ENCODE peak calls at places on chromosomes 13 and 19, in ten cellular contexts. U is heart left ventricle, M is cardiac muscle cell, V is body of pancreas, N is ovary, G is thoracic aorta, E is mucosa of descending colon, J is endothelial cell of umbilical vein, Z is Peyer's patch, Q is neural progenitor cell. P is an unnamed sample.
A peak's percentile ranks its signal among the peaks of the same experiment; 100 is the strongest.

GRCh38 chr13:48559638-48560320 is 26.9 kb upstream of the RCBTB2 start:
- DNase-seq in U (no peak), M (no peak), V (no peak), N (no peak), G (no peak), E (no peak), J (no peak), Z (no peak), Q (no peak), P (no peak)

GRCh38 chr19:6459356-6460098 is at the start of gene SLC25A23:
- DNase-seq in U (peak; percentile 67), M (peak; percentile 86), V (peak; percentile 77), N (peak; percentile 66), G (no peak), E (peak; percentile 84), J (peak; percentile 75), Z (peak; percentile 51), Q (peak; percentile 89), P (peak; percentile 40)

GRCh38 chr13:80716610-80717081 is 375.7 kb upstream of the SPRY2 start:
- DNase-seq in U (peak; percentile 64), M (peak; percentile 45), V (peak; percentile 14), N (no peak), G (no peak), E (no peak), J (peak; percentile 28), Z (no peak), Q (no peak), P (no peak)

GRCh38 chr19:3012522-3013260 is 16.4 kb downstream of the TLE2 start:
- DNase-seq in U (no peak), M (no peak), V (no peak), N (no peak), G (no peak), E (no peak), J (no peak), Z (no peak), Q (peak; percentile 23), P (no peak)

GRCh38 chr19:16143399-16144215 is at the start of gene HSH2D:
- DNase-seq in U (peak; percentile 35), M (no peak), V (peak; percentile 94), N (no peak), G (no peak), E (peak; percentile 97), J (no peak), Z (peak; percentile 98), Q (no peak), P (peak; percentile 87)

GRCh38 chr19:55650602-55651230 is 2.7 kb downstream of the CCDC106 start:
- DNase-seq in U (no peak), M (no peak), V (no peak), N (no peak), G (no peak), E (no peak), J (no peak), Z (no peak), Q (no peak), P (no peak)

GRCh38 chr13:28489536-28489935 is 5.4 kb downstream of the FLT1 start:
- DNase-seq in U (no peak), M (no peak), V (no peak), N (no peak), G (no peak), E (no peak), J (peak; percentile 55), Z (no peak), Q (no peak), P (no peak)

GRCh38 chr13:98570929-98571372 is 6.0 kb downstream of the STK24 start:
- DNase-seq in U (no peak), M (no peak), V (no peak), N (no peak), G (no peak), E (no peak), J (peak; percentile 75), Z (peak; percentile 72), Q (no peak), P (peak; percentile 65)

DNA sequence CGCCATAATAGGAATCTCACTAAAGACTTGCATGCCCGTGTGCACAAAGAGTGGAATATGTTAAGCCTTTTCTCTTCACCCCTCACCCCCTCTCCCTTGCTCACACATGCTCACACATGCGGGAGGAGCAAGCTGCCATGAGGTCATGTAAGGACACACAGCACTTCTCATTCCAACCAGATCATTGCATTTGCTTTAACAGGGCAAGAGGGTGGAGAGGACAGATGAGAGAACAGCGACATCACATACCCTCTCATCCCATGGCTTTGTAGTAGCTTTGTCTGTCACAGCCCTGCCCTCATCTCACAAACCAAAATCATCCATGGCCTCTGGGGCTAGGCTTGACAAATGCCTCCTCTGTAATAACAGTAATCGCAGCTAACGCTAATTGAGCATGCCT is 145.6 kb upstream of the FRY start:
- DNase-seq in U (peak; percentile 33), M (peak; percentile 16), V (no peak), N (no peak), G (no peak), E (no peak), J (no peak), Z (no peak), Q (peak; percentile 13), P (no peak)
- H3K4me1 ChIP-seq in U (peaks cover 85% of the 10 kb centered on the region), M (peaks cover 12% of the 10 kb centered on the region), V (no peaks in the 10 kb centered on the region), N (peaks cover 12% of the 10 kb centered on the region), G (peaks cover 56% of the 10 kb centered on the region), E (no peaks in the 10 kb centered on the region), J (no peaks in the 10 kb centered on the region), Z (no peaks in the 10 kb centered on the region), Q (no peaks in the 10 kb centered on the region), P (no peaks in the 10 kb centered on the region)

GRCh38 chr19:48136547-48136946 is 25.9 kb upstream of the PLA2G4C start:
- DNase-seq in U (no peak), M (no peak), V (no peak), N (no peak), G (no peak), E (no peak), J (no peak), Z (no peak), Q (no peak), P (no peak)

GRCh38 chr19:48127561-48127960 is 16.9 kb upstream of the PLA2G4C start:
- DNase-seq in U (no peak), M (no peak), V (no peak), N (no peak), G (no peak), E (no peak), J (no peak), Z (no peak), Q (no peak), P (no peak)

GRCh38 chr19:48137411-48137810 is 26.8 kb upstream of the PLA2G4C start:
- DNase-seq in U (no peak), M (no peak), V (no peak), N (no peak), G (no peak), E (no peak), J (no peak), Z (no peak), Q (no peak), P (no peak)

GRCh38 chr19:48135411-48135810 is 24.8 kb upstream of the PLA2G4C start:
- DNase-seq in U (no peak), M (no peak), V (no peak), N (no peak), G (no peak), E (no peak), J (peak; percentile 17), Z (no peak), Q (no peak), P (no peak)

GRCh38 chr19:48133094-48133493 is 22.5 kb upstream of the PLA2G4C start:
- DNase-seq in U (no peak), M (no peak), V (no peak), N (no peak), G (no peak), E (no peak), J (no peak), Z (no peak), Q (no peak), P (no peak)
- H3K36me3 ChIP-seq in U (no peaks in the 10 kb centered on the region), M (no peaks in the 10 kb centered on the region), V (no peaks in the 10 kb centered on the region), N (no peaks in the 10 kb centered on the region), G (no peaks in the 10 kb centered on the region), E (no peaks in the 10 kb centered on the region), J (peaks cover 4% of the 10 kb centered on the region), Z (peaks cover 10% of the 10 kb centered on the region), Q (no peaks in the 10 kb centered on the region), P (peaks cover 11% of the 10 kb centered on the region)

DNA sequence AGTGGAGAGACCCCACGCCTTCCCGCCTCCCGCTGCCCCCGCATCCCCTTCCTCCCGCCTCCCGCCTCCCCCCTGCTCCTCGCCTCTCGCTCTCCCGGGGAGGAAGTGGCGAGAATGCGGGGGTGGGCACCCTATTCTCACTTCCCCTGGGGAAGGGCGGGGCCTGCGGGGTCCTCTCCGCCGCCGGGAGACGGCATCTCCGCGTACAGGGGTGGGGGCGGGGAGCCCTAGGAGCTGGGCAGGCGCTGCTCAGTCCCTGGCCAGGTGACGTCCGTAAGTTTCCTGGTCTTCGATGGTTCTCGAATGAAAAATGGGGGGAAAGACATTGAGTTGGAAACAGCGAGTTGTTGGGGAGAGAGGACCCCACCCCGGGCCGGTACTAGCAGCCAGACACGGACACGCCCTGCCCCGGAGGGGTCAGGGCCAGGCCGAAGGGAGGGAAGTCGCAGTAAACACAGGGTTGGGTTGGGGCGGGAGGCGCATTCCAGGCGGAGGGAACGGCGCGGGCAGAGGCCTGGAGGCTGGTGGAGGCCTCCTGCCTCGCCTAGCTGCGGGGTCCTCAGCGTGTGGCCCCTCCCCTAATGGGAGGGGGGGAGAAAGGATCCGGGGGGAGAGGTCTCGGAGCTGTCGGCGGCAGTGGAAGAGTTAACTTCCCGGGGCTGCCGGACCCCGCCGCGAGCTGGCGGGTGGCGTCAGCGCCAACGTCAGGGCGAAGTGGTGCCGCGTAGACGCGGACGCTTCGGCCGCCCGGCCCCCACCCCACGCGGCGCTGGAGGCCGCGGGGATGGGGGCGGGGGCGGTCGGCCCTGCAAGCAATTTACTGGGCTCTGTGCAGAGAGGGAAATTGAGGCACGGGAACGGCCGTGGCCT is 10.4 kb upstream of the JUND start:
- DNase-seq in U (peak; percentile 93), M (peak; percentile 85), V (peak; percentile 80), N (peak; percentile 95), G (peak; percentile 66), E (peak; percentile 95), J (peak; percentile 72), Z (peak; percentile 97), Q (peak; percentile 77), P (peak; percentile 78)
- H3K4me1 ChIP-seq in U (peaks cover 29% of the 10 kb centered on the region), M (peaks cover 15% of the 10 kb centered on the region), V (peaks cover 35% of the 10 kb centered on the region), N (peaks cover 7% of the 10 kb centered on the region), G (peaks cover 41% of the 10 kb centered on the region), E (peaks cover 20% of the 10 kb centered on the region), J (peaks cover 16% of the 10 kb centered on the region), Z (peaks cover 13% of the 10 kb centered on the region), Q (peaks cover 26% of the 10 kb centered on the region), P (peaks cover 64% of the 10 kb centered on the region)

GRCh38 chr13:30648522-30649012 is 30.8 kb downstream of the USPL1 start:
- DNase-seq in U (no peak), M (no peak), V (no peak), N (no peak), G (no peak), E (no peak), J (no peak), Z (no peak), Q (no peak), P (no peak)

GRCh38 chr13:30645629-30646028 is 27.9 kb downstream of the USPL1 start:
- DNase-seq in U (no peak), M (no peak), V (no peak), N (no peak), G (no peak), E (no peak), J (no peak), Z (no peak), Q (no peak), P (no peak)

GRCh38 chr13:30652746-30653145 is 35.0 kb downstream of the USPL1 start:
- DNase-seq in U (no peak), M (no peak), V (no peak), N (no peak), G (no peak), E (no peak), J (no peak), Z (no peak), Q (no peak), P (no peak)

GRCh38 chr13:30647420-30647819 is 29.7 kb downstream of the USPL1 start:
- DNase-seq in U (no peak), M (no peak), V (no peak), N (no peak), G (no peak), E (no peak), J (no peak), Z (no peak), Q (no peak), P (no peak)

DNA sequence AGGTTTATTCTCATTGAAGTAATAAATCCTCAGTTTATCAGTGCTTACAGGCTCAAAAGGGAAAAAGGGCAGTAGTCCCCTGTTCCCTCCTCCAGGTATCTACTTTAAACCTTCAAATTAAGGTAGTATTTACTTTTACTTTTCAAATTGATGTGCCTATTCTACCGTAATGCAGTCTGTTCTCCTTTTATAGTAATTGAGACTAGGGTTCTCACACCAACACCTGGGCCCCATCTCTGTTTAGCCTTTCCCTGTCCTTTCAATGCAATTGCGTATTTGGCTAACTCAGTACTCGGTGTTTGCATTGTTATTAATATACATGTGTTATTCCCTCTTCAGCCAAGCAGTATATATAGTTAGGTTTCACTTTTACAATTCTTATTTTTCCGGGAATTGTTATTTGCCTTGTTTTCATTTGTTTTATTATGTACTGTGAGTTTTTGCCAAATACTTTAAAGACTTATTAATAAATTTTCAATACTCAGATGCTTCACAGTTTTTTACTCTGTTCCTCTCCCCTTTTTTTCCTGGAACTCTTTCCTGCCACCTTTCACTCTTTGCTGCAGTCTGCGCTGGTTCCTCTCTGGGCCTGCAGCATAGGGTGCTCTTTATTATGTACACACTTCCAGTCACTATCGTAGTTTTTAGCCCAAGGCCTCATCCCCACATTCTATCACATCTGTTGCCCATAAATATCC is 30.3 kb downstream of the USPL1 start:
- DNase-seq in U (no peak), M (no peak), V (no peak), N (no peak), G (no peak), E (no peak), J (no peak), Z (no peak), Q (no peak), P (no peak)
- H3K36me3 ChIP-seq in U (peaks cover 100% of the 10 kb centered on the region), M (peaks cover 19% of the 10 kb centered on the region), V (no peaks in the 10 kb centered on the region), N (no peaks in the 10 kb centered on the region), G (peaks cover 36% of the 10 kb centered on the region), E (no peaks in the 10 kb centered on the region), J (peaks cover 25% of the 10 kb centered on the region), Z (peaks cover 68% of the 10 kb centered on the region), Q (peaks cover 14% of the 10 kb centered on the region), P (peaks cover 53% of the 10 kb centered on the region)

P was measured in CD4-positive, alpha-beta memory T cell.